ENCODE peak calls at places on chromosomes 2 and 18, in eight cellular contexts. One of them, this sample, is unnamed.

GRCh38 chr2:16890081-16890480 is 224.4 kb upstream of the CYRIA start:
- DNase-seq in K562: no peak
- DNase-seq in heart left ventricle: no peak
- DNase-seq in A549: peak; percentile 7
- DNase-seq in transverse colon: no peak
- DNase-seq in GM12878: no peak
- DNase-seq in esophagus muscularis mucosa: no peak
- DNase-seq in stomach: no peak
- DNase-seq in this sample: no peak

GRCh38 chr18:48908916-48909315 is 41.8 kb downstream of the SMAD7 start:
- DNase-seq in A549: no peak
- DNase-seq in stomach: no peak
- DNase-seq in GM12878: no peak
- DNase-seq in heart left ventricle: no peak
- DNase-seq in esophagus muscularis mucosa: no peak
- DNase-seq in transverse colon: no peak
- DNase-seq in K562: no peak
- DNase-seq in this sample: no peak

GRCh38 chr18:59660398-59660797 is 36.8 kb downstream of the CCBE1 start:
- DNase-seq in K562: no peak
- DNase-seq in stomach: no peak
- DNase-seq in esophagus muscularis mucosa: no peak
- DNase-seq in A549: no peak
- DNase-seq in transverse colon: no peak
- DNase-seq in heart left ventricle: no peak
- DNase-seq in GM12878: no peak
- DNase-seq in this sample: no peak

GRCh38 chr2:146317959-146318358 is 1526.9 kb upstream of the ACVR2A start:
- DNase-seq in K562: no peak
- DNase-seq in GM12878: no peak
- DNase-seq in esophagus muscularis mucosa: no peak
- DNase-seq in stomach: no peak
- DNase-seq in heart left ventricle: no peak
- DNase-seq in A549: no peak
- DNase-seq in transverse colon: no peak
- DNase-seq in this sample: no peak

GRCh38 chr2:208363485-208363884 is 43.1 kb upstream of the PTH2R start:
- DNase-seq in heart left ventricle: no peak
- DNase-seq in GM12878: peak; percentile 23
- DNase-seq in transverse colon: no peak
- DNase-seq in stomach: no peak
- DNase-seq in A549: peak; percentile 10
- DNase-seq in K562: no peak
- DNase-seq in esophagus muscularis mucosa: no peak
- DNase-seq in this sample: no peak

GRCh38 chr2:190714958-190715357 is 66.1 kb downstream of the NAB1 start:
- DNase-seq in GM12878: no peak
- DNase-seq in A549: no peak
- DNase-seq in transverse colon: no peak
- DNase-seq in K562: no peak
- DNase-seq in esophagus muscularis mucosa: no peak
- DNase-seq in stomach: no peak
- DNase-seq in heart left ventricle: no peak
- DNase-seq in this sample: no peak

GRCh38 chr2:55109219-55109891 is 59.1 kb upstream of the RTN4 start:
- DNase-seq in stomach: no peak
- DNase-seq in A549: peak; percentile 91
- DNase-seq in GM12878: no peak
- DNase-seq in transverse colon: peak; percentile 22
- DNase-seq in heart left ventricle: no peak
- DNase-seq in K562: peak; percentile 70
- DNase-seq in esophagus muscularis mucosa: no peak
- DNase-seq in this sample: no peak

GRCh38 chr2:121015971-121016485 is 269.0 kb downstream of the TFCP2L1 start:
- DNase-seq in stomach: peak; percentile 65
- DNase-seq in A549: no peak
- DNase-seq in K562: no peak
- DNase-seq in transverse colon: no peak
- DNase-seq in GM12878: no peak
- DNase-seq in esophagus muscularis mucosa: peak; percentile 86
- DNase-seq in heart left ventricle: no peak
- DNase-seq in this sample: no peak

GRCh38 chr18:68275616-68276015 is 439.3 kb downstream of the TMX3 start:
- DNase-seq in stomach: no peak
- DNase-seq in esophagus muscularis mucosa: no peak
- DNase-seq in transverse colon: no peak
- DNase-seq in K562: no peak
- DNase-seq in GM12878: no peak
- DNase-seq in A549: no peak
- DNase-seq in heart left ventricle: no peak
- DNase-seq in this sample: no peak

DNA sequence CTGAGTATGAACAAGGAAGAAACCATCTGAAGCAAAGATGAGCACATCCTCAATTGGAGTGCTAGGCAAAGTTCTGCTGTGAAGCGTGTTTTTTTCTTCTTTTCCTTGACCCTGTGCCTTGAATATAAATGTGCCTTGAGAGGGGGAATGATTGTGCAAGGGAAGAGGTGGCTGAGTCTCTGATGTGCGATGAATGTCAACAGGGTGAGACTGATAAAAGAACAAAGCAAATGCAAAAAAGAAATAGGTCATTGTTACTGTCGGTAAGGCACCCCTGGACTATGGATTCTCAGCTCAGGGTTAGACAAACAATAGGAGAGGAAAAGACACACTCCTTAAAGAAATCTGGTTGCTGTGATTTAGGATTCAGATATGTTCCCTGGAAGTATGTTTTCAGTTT is 54.5 kb downstream of the HDHD2 start:
- DNase-seq in transverse colon: no peak
- DNase-seq in stomach: no peak
- DNase-seq in A549: no peak
- DNase-seq in K562: no peak
- DNase-seq in esophagus muscularis mucosa: no peak
- DNase-seq in GM12878: no peak
- DNase-seq in heart left ventricle: no peak
- DNase-seq in this sample: no peak
- TF ChIP-seq POLR2A in transverse colon: no peak
- TF ChIP-seq POLR2A in stomach: no peak
- TF ChIP-seq POLR2A in A549: no peak
- TF ChIP-seq POLR2A in K562: no peak
- TF ChIP-seq POLR2A in esophagus muscularis mucosa: no peak
- TF ChIP-seq POLR2A in GM12878: no peak
- TF ChIP-seq POLR2A in heart left ventricle: no peak
- TF ChIP-seq POLR2A in this sample: no peak

GRCh38 chr2:240412211-240412830 is 23.1 kb upstream of the GPC1 start:
- DNase-seq in heart left ventricle: peak; percentile 15
- DNase-seq in transverse colon: no peak
- DNase-seq in stomach: peak; percentile 24
- DNase-seq in A549: no peak
- DNase-seq in GM12878: no peak
- DNase-seq in esophagus muscularis mucosa: no peak
- DNase-seq in K562: no peak
- DNase-seq in this sample: no peak

GRCh38 chr2:240410808-240411207 is 24.7 kb upstream of the GPC1 start:
- DNase-seq in GM12878: no peak
- DNase-seq in transverse colon: no peak
- DNase-seq in heart left ventricle: no peak
- DNase-seq in esophagus muscularis mucosa: no peak
- DNase-seq in K562: no peak
- DNase-seq in A549: no peak
- DNase-seq in stomach: no peak
- DNase-seq in this sample: no peak

GRCh38 chr2:240407090-240407489 is 28.4 kb upstream of the GPC1 start:
- DNase-seq in esophagus muscularis mucosa: no peak
- DNase-seq in K562: no peak
- DNase-seq in heart left ventricle: no peak
- DNase-seq in GM12878: no peak
- DNase-seq in transverse colon: no peak
- DNase-seq in A549: no peak
- DNase-seq in stomach: no peak
- DNase-seq in this sample: no peak

GRCh38 chr2:240411261-240412160 is 24.0 kb upstream of the GPC1 start:
- DNase-seq in heart left ventricle: peak; percentile 14
- DNase-seq in GM12878: no peak
- DNase-seq in esophagus muscularis mucosa: no peak
- DNase-seq in A549: no peak
- DNase-seq in K562: no peak
- DNase-seq in stomach: no peak
- DNase-seq in transverse colon: no peak
- DNase-seq in this sample: no peak

GRCh38 chr2:240410004-240410403 is 25.5 kb upstream of the GPC1 start:
- DNase-seq in GM12878: no peak
- DNase-seq in heart left ventricle: no peak
- DNase-seq in K562: no peak
- DNase-seq in transverse colon: no peak
- DNase-seq in esophagus muscularis mucosa: no peak
- DNase-seq in stomach: no peak
- DNase-seq in A549: no peak
- DNase-seq in this sample: no peak
- TF ChIP-seq POLR2A in GM12878: no peak
- TF ChIP-seq POLR2A in heart left ventricle: no peak
- TF ChIP-seq POLR2A in K562: no peak
- TF ChIP-seq POLR2A in transverse colon: no peak
- TF ChIP-seq POLR2A in esophagus muscularis mucosa: no peak
- TF ChIP-seq POLR2A in stomach: no peak
- TF ChIP-seq POLR2A in A549: no peak
- TF ChIP-seq POLR2A in this sample: no peak

GRCh38 chr2:95268208-95269035 is 5.8 kb upstream of the PROM2 start:
- DNase-seq in transverse colon: no peak
- DNase-seq in esophagus muscularis mucosa: peak; percentile 72
- DNase-seq in A549: no peak
- DNase-seq in GM12878: no peak
- DNase-seq in stomach: peak; percentile 17
- DNase-seq in heart left ventricle: no peak
- DNase-seq in K562: no peak
- DNase-seq in this sample: no peak
- TF ChIP-seq POLR2A in transverse colon: no peak
- TF ChIP-seq POLR2A in esophagus muscularis mucosa: no peak
- TF ChIP-seq POLR2A in A549: no peak
- TF ChIP-seq POLR2A in GM12878: no peak
- TF ChIP-seq POLR2A in stomach: no peak
- TF ChIP-seq POLR2A in heart left ventricle: no peak
- TF ChIP-seq POLR2A in K562: no peak
- TF ChIP-seq POLR2A in this sample: no peak

DNA sequence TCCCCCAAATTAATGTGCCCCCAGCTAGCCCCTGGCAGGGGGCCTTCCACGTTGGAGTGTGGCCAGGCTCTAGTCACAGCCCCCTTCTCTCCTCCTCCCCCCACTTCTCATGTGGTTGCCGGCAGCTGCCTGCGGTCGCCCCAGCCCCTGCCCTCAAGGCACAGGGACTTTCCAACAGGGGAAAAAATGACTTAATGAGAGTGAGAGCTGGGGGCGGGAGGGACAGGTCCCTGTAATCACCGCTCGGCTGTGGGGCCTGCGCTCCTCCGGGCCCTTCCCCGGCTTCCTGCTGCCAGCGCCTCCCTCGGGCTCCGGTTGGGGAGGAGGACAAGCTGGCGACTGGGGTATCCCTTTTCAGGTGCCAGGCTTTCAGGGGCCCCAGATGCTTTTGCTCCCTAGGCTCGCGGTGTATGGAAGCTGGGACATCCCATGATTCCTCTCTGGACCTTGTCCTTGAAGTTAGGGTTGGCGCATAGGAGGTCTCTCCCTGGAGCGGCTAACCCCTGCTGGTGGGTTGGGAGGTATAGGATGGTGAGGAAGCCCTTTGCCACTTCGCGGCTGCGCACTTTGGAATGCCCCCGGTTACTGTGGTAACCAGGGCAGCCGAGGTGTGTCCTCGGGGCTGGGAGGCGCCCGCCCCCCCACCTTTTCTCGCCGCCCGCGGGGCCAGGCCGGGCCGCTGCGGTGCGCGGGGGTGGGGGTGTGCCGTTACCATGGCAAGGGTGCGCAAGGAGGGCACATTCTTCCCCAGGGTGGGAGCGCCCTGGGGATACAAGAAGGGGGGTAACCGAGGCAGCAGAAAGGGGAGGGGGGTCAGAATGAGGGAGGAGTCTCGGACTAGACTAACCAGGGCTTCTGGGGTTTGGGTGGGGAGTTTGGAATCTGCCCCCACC is 16.1 kb downstream of the WNT10A start:
- DNase-seq in A549: no peak
- DNase-seq in K562: no peak
- DNase-seq in heart left ventricle: no peak
- DNase-seq in transverse colon: peak; percentile 67
- DNase-seq in stomach: peak; percentile 41
- DNase-seq in GM12878: peak; percentile 84
- DNase-seq in esophagus muscularis mucosa: no peak
- DNase-seq in this sample: no peak
- TF ChIP-seq POLR2A in A549: no peak
- TF ChIP-seq POLR2A in K562: no peak
- TF ChIP-seq POLR2A in heart left ventricle: no peak
- TF ChIP-seq POLR2A in transverse colon: no peak
- TF ChIP-seq POLR2A in stomach: no peak
- TF ChIP-seq POLR2A in GM12878: peak; percentile 79
- TF ChIP-seq POLR2A in esophagus muscularis mucosa: no peak
- TF ChIP-seq POLR2A in this sample: no peak

GRCh38 chr2:168454737-168455691 is 1.1 kb upstream of the CERS6 start:
- DNase-seq in K562: no peak
- DNase-seq in transverse colon: no peak
- DNase-seq in esophagus muscularis mucosa: no peak
- DNase-seq in heart left ventricle: no peak
- DNase-seq in A549: peak; percentile 5
- DNase-seq in stomach: no peak
- DNase-seq in GM12878: no peak
- DNase-seq in this sample: no peak
- TF ChIP-seq POLR2A in K562: no peak
- TF ChIP-seq POLR2A in transverse colon: no peak
- TF ChIP-seq POLR2A in esophagus muscularis mucosa: no peak
- TF ChIP-seq POLR2A in heart left ventricle: no peak
- TF ChIP-seq POLR2A in A549: no peak
- TF ChIP-seq POLR2A in stomach: no peak
- TF ChIP-seq POLR2A in GM12878: no peak
- TF ChIP-seq POLR2A in this sample: no peak

GRCh38 chr18:79151191-79151590 is 82.0 kb downstream of the ATP9B start:
- DNase-seq in transverse colon: no peak
- DNase-seq in stomach: no peak
- DNase-seq in A549: no peak
- DNase-seq in esophagus muscularis mucosa: no peak
- DNase-seq in K562: no peak
- DNase-seq in GM12878: no peak
- DNase-seq in heart left ventricle: no peak
- DNase-seq in this sample: no peak

GRCh38 chr18:79156330-79156729 is 87.1 kb downstream of the ATP9B start:
- DNase-seq in GM12878: no peak
- DNase-seq in esophagus muscularis mucosa: no peak
- DNase-seq in stomach: no peak
- DNase-seq in A549: no peak
- DNase-seq in heart left ventricle: no peak
- DNase-seq in transverse colon: peak; percentile 16
- DNase-seq in K562: no peak
- DNase-seq in this sample: no peak
- TF ChIP-seq POLR2A in GM12878: no peak
- TF ChIP-seq POLR2A in esophagus muscularis mucosa: no peak
- TF ChIP-seq POLR2A in stomach: no peak
- TF ChIP-seq POLR2A in A549: no peak
- TF ChIP-seq POLR2A in heart left ventricle: no peak
- TF ChIP-seq POLR2A in transverse colon: no peak
- TF ChIP-seq POLR2A in K562: no peak
- TF ChIP-seq POLR2A in this sample: no peak

DNA sequence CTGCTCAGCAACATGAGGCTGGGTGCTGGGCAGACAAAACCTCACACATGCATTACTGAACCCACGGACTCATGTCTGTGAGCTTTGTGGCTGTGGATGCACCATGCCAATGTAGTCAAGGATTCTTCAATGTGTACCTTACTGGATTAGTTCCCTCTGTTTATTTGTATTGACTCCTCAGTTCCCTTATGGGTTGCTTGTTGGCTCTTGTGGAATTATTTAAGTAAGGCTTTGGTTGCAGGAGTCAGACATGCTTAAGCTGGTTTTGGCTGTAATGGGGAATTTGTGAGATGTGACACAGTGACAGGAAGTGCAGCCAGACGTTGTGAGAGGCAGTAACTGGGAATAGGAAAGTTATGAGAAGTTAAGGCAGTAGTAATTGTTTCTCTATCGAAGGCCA is 13.6 kb upstream of the IL1RN start:
- DNase-seq in esophagus muscularis mucosa: peak; percentile 68
- DNase-seq in GM12878: no peak
- DNase-seq in A549: no peak
- DNase-seq in K562: no peak
- DNase-seq in heart left ventricle: no peak
- DNase-seq in transverse colon: no peak
- DNase-seq in stomach: no peak
- DNase-seq in this sample: no peak
- TF ChIP-seq POLR2A in esophagus muscularis mucosa: no peak
- TF ChIP-seq POLR2A in GM12878: no peak
- TF ChIP-seq POLR2A in A549: no peak
- TF ChIP-seq POLR2A in K562: no peak
- TF ChIP-seq POLR2A in heart left ventricle: no peak
- TF ChIP-seq POLR2A in transverse colon: no peak
- TF ChIP-seq POLR2A in stomach: no peak
- TF ChIP-seq POLR2A in this sample: no peak